ENCODE peak calls at places on chromosome 5, in nine cellular contexts. B, J, R, T, W, H, N, U and F are unnamed samples.

GRCh38 chr5:71471193-71471592 is 15.7 kb downstream of the BDP1 start:
- DNase-seq in B (peak), J (no peak), R (no peak), T (no peak), W (no peak), H (no peak), N (no peak), U (peak), F (no peak)

GRCh38 chr5:16593013-16593412 is 23.8 kb downstream of the RETREG1 start:
- DNase-seq in B (no peak), J (no peak), R (peak), T (no peak), W (no peak), H (no peak), N (no peak), U (peak), F (no peak)

GRCh38 chr5:59115345-59115744 is 532.5 kb downstream of the RAB3C start:
- DNase-seq in B (peak), J (no peak), R (no peak), T (no peak), W (no peak), H (no peak), N (no peak), U (peak), F (no peak)

GRCh38 chr5:150208187-150209015 is 18.5 kb downstream of the SLC6A7 start:
- DNase-seq in B (peak), J (no peak), R (no peak), T (no peak), W (no peak), H (no peak), N (no peak), U (peak), F (no peak)

GRCh38 chr5:58239075-58239474 is 220.8 kb downstream of the PLK2 start:
- DNase-seq in B (no peak), J (no peak), R (no peak), T (no peak), W (no peak), H (no peak), N (no peak), U (no peak), F (no peak)

GRCh38 chr5:93587919-93588585 is 5.0 kb downstream of the NR2F1 start:
- DNase-seq in B (no peak), J (no peak), R (peak), T (no peak), W (no peak), H (peak), N (no peak), U (no peak), F (no peak)

GRCh38 chr5:98929982-98930355 is 1.2 kb upstream of the CHD1 start:
- DNase-seq in B (no peak), J (no peak), R (no peak), T (no peak), W (no peak), H (no peak), N (no peak), U (peak), F (no peak)

GRCh38 chr5:79705632-79706031 is 16.0 kb downstream of the CMYA5 start:
- DNase-seq in B (no peak), J (no peak), R (no peak), T (no peak), W (no peak), H (no peak), N (no peak), U (no peak), F (no peak)

GRCh38 chr5:42638972-42639371 is 117.6 kb upstream of the CCDC152 start:
- DNase-seq in B (no peak), J (no peak), R (peak), T (no peak), W (no peak), H (no peak), N (no peak), U (no peak), F (no peak)